ENCODE peak calls at places on chromosomes 12 and 14, in six cellular contexts. A, J, Q, F, I and Y are unnamed samples.

GRCh38 chr14:100065942-100066574 is 836 bp downstream of the EVL start:
- DNase-seq in I (no peak), Q (peak), F (peak), J (peak), A (no peak), Y (no peak)

GRCh38 chr12:4809449-4810218 is 89.4 kb downstream of the GALNT8 start:
- DNase-seq in J (no peak), I (no peak), F (no peak), A (no peak), Q (no peak), Y (peak)

GRCh38 chr14:91417134-91417982 is at the start of gene CCDC88C:
- DNase-seq in F (peak), Q (peak), J (peak), I (peak), A (peak), Y (peak)

GRCh38 chr12:80269953-80270552 is 170.7 kb downstream of the OTOGL start:
- DNase-seq in A (peak), F (no peak), J (no peak), I (no peak), Q (peak), Y (no peak)

GRCh38 chr12:4496145-4496838 is 42.4 kb upstream of the RAD51AP1 start:
- DNase-seq in A (no peak), I (no peak), J (no peak), Q (no peak), F (no peak), Y (no peak)

GRCh38 chr14:70709726-70710382 is 68.1 kb downstream of the TTC9 start:
- DNase-seq in F (no peak), A (no peak), J (no peak), I (peak), Q (no peak), Y (no peak)

GRCh38 chr12:106137456-106138278 is 1.1 kb downstream of the NUAK1 start:
- DNase-seq in J (no peak), I (no peak), F (no peak), Q (no peak), A (no peak), Y (no peak)

GRCh38 chr14:69741055-69741454 is 25.9 kb upstream of the SRSF5 start:
- DNase-seq in A (no peak), J (no peak), Q (no peak), I (no peak), F (no peak), Y (no peak)

GRCh38 chr14:58395815-58396626 is at the start of gene TOMM20L:
- DNase-seq in I (peak), A (peak), J (peak), F (peak), Q (peak), Y (peak)